ENCODE peak calls at places on chromosome 7, in ten cellular contexts. R is GM04504; S is EH; H is K562; V is hypothalamus; G is nephron progenitor cell; Y is posterior cingulate gyrus; T is DMS 273 treated with DMSO at 0.1 percent for 48 hours; J is activated CD4-positive, CD25-positive, alpha-beta regulatory T cell; M is HT1080. O is an unnamed sample.
A peak's percentile ranks its signal among the peaks of the same experiment; 100 is the strongest.

GRCh38 chr7:127578036-127578684 is 7.2 kb downstream of the GCC1 start:
- DNase-seq in R (no peak), S (peak; percentile 64), H (no peak), V (no peak), G (no peak), Y (no peak), T (no peak), J (no peak), M (no peak), O (no peak)

GRCh38 chr7:142328551-142328950 is 70.7 kb upstream of the PRSS58 start:
- DNase-seq in R (no peak), S (no peak), H (no peak), V (no peak), G (no peak), Y (no peak), T (no peak), J (no peak), M (no peak), O (no peak)

GRCh38 chr7:29811597-29811996 is 5.3 kb downstream of the WIPF3 start:
- DNase-seq in R (no peak), S (no peak), H (no peak), V (no peak), G (no peak), Y (no peak), T (no peak), J (no peak), M (no peak), O (no peak)

GRCh38 chr7:55019691-55020480 is 1.1 kb downstream of the EGFR start:
- DNase-seq in R (no peak), S (peak; percentile 50), H (no peak), V (no peak), G (peak; percentile 44), Y (no peak), T (no peak), J (no peak), M (peak; percentile 16), O (no peak)

GRCh38 chr7:80916770-80917681 is 1.8 kb downstream of the SEMA3C start:
- DNase-seq in R (no peak), S (peak; percentile 49), H (no peak), V (no peak), G (no peak), Y (no peak), T (no peak), J (no peak), M (peak; percentile 82), O (peak; percentile 90)

GRCh38 chr7:44633254-44634186 is 27.1 kb downstream of the OGDH start:
- DNase-seq in R (peak; percentile 97), S (peak; percentile 95), H (no peak), V (peak; percentile 39), G (no peak), Y (no peak), T (no peak), J (no peak), M (peak; percentile 98), O (peak; percentile 58)

GRCh38 chr7:153006911-153007310 is 247.4 kb downstream of the ACTR3B start:
- DNase-seq in R (no peak), S (no peak), H (no peak), V (no peak), G (no peak), Y (no peak), T (no peak), J (no peak), M (no peak), O (no peak)

GRCh38 chr7:36151921-36152755 is 916 bp upstream of the EEPD1 start:
- DNase-seq in R (no peak), S (no peak), H (no peak), V (no peak), G (no peak), Y (no peak), T (no peak), J (no peak), M (no peak), O (no peak)

GRCh38 chr7:128755816-128756476 is 16.8 kb downstream of the CALU start:
- DNase-seq in R (peak; percentile 93), S (peak; percentile 98), H (no peak), V (no peak), G (no peak), Y (no peak), T (peak; percentile 97), J (no peak), M (no peak), O (no peak)

GRCh38 chr7:118696879-118697278 is 472.4 kb downstream of the ANKRD7 start:
- DNase-seq in R (no peak), S (no peak), H (no peak), V (no peak), G (no peak), Y (no peak), T (no peak), J (no peak), M (peak; percentile 3), O (no peak)

GRCh38 chr7:25846722-25847121 is 305.3 kb upstream of the NFE2L3 start:
- DNase-seq in R (no peak), S (peak; percentile 86), H (no peak), V (peak; percentile 9), G (no peak), Y (no peak), T (peak; percentile 54), J (no peak), M (peak; percentile 8), O (no peak)

GRCh38 chr7:138752568-138753518 is 45.0 kb upstream of the TMEM213 start:
- DNase-seq in R (no peak), S (no peak), H (no peak), V (no peak), G (no peak), Y (no peak), T (no peak), J (peak; percentile 57), M (peak; percentile 99), O (no peak)

GRCh38 chr7:30900053-30900452 is 11.6 kb upstream of the AQP1 start:
- DNase-seq in R (no peak), S (peak; percentile 80), H (no peak), V (no peak), G (no peak), Y (no peak), T (no peak), J (no peak), M (peak; percentile 30), O (no peak)

GRCh38 chr7:954330-955238 is at the start of gene ADAP1:
- DNase-seq in R (no peak), S (peak; percentile 50), H (peak; percentile 62), V (peak; percentile 15), G (peak; percentile 76), Y (no peak), T (no peak), J (no peak), M (no peak), O (no peak)

GRCh38 chr7:44212581-44213184 is 11.9 kb downstream of the YKT6 start:
- DNase-seq in R (no peak), S (no peak), H (no peak), V (no peak), G (no peak), Y (peak; percentile 11), T (no peak), J (no peak), M (no peak), O (no peak)

GRCh38 chr7:27152816-27153486 is 568 bp upstream of the HOXA3 start:
- DNase-seq in R (no peak), S (no peak), H (no peak), V (no peak), G (no peak), Y (no peak), T (no peak), J (no peak), M (no peak), O (peak; percentile 20)

GRCh38 chr7:149196151-149196704 is 882 bp downstream of the ZNF282 start:
- DNase-seq in R (no peak), S (no peak), H (peak; percentile 43), V (no peak), G (peak; percentile 11), Y (no peak), T (no peak), J (no peak), M (no peak), O (no peak)

GRCh38 chr7:155198901-155199845 is 98.5 kb upstream of the INSIG1 start:
- DNase-seq in R (no peak), S (peak; percentile 88), H (no peak), V (no peak), G (no peak), Y (no peak), T (no peak), J (peak; percentile 33), M (peak; percentile 39), O (peak; percentile 60)

O was measured in foreskin keratinocyte.